ENCODE peak calls at places on chromosomes 11 and 22, in six cellular contexts. One of them, this sample, is unnamed.

GRCh38 chr11:116217006-116217405 is 555.8 kb downstream of the BUD13 start:
- DNase-seq in RWPE2: no peak
- DNase-seq in bronchial epithelial cell: peak; percentile 37
- DNase-seq in epithelial cell of esophagus: peak; percentile 15
- DNase-seq in fibroblast of pulmonary artery: peak; percentile 64
- DNase-seq in AG09309: peak; percentile 10
- DNase-seq in this sample: peak; percentile 52

GRCh38 chr22:37565830-37566229 is 5.5 kb downstream of the CDC42EP1 start:
- DNase-seq in RWPE2: no peak
- DNase-seq in bronchial epithelial cell: no peak
- DNase-seq in epithelial cell of esophagus: no peak
- DNase-seq in fibroblast of pulmonary artery: no peak
- DNase-seq in AG09309: no peak
- DNase-seq in this sample: no peak

GRCh38 chr11:64021742-64022067 is 14.0 kb upstream of the FLRT1 start:
- DNase-seq in RWPE2: no peak
- DNase-seq in bronchial epithelial cell: peak; percentile 28
- DNase-seq in epithelial cell of esophagus: peak; percentile 58
- DNase-seq in fibroblast of pulmonary artery: no peak
- DNase-seq in AG09309: no peak
- DNase-seq in this sample: no peak

GRCh38 chr11:45178890-45179663 is 32.6 kb downstream of the PRDM11 start:
- DNase-seq in RWPE2: no peak
- DNase-seq in bronchial epithelial cell: peak; percentile 95
- DNase-seq in epithelial cell of esophagus: peak; percentile 93
- DNase-seq in fibroblast of pulmonary artery: peak; percentile 57
- DNase-seq in AG09309: peak; percentile 17
- DNase-seq in this sample: peak; percentile 34

GRCh38 chr11:127493330-127493729 is 492.8 kb upstream of the KIRREL3 start:
- DNase-seq in RWPE2: no peak
- DNase-seq in bronchial epithelial cell: peak; percentile 6
- DNase-seq in epithelial cell of esophagus: peak; percentile 22
- DNase-seq in fibroblast of pulmonary artery: no peak
- DNase-seq in AG09309: no peak
- DNase-seq in this sample: peak; percentile 24

GRCh38 chr11:69867076-69868002 is 48.1 kb upstream of the FGF3 start:
- DNase-seq in RWPE2: no peak
- DNase-seq in bronchial epithelial cell: no peak
- DNase-seq in epithelial cell of esophagus: no peak
- DNase-seq in fibroblast of pulmonary artery: peak; percentile 12
- DNase-seq in AG09309: no peak
- DNase-seq in this sample: no peak

GRCh38 chr11:82927264-82927880 is 25.8 kb downstream of the DDIAS start:
- DNase-seq in RWPE2: no peak
- DNase-seq in bronchial epithelial cell: peak; percentile 66
- DNase-seq in epithelial cell of esophagus: peak; percentile 69
- DNase-seq in fibroblast of pulmonary artery: peak; percentile 73
- DNase-seq in AG09309: peak; percentile 18
- DNase-seq in this sample: peak; percentile 73

GRCh38 chr11:76807206-76807875 is 24.2 kb downstream of the TSKU start:
- DNase-seq in RWPE2: no peak
- DNase-seq in bronchial epithelial cell: peak; percentile 61
- DNase-seq in epithelial cell of esophagus: peak; percentile 80
- DNase-seq in fibroblast of pulmonary artery: peak; percentile 85
- DNase-seq in AG09309: no peak
- DNase-seq in this sample: peak; percentile 83

GRCh38 chr11:116640641-116641402 is 132.0 kb downstream of the BUD13 start:
- DNase-seq in RWPE2: no peak
- DNase-seq in bronchial epithelial cell: no peak
- DNase-seq in epithelial cell of esophagus: no peak
- DNase-seq in fibroblast of pulmonary artery: no peak
- DNase-seq in AG09309: no peak
- DNase-seq in this sample: no peak

GRCh38 chr11:131909426-131910200 is 539.2 kb downstream of the NTM start:
- DNase-seq in RWPE2: no peak
- DNase-seq in bronchial epithelial cell: no peak
- DNase-seq in epithelial cell of esophagus: no peak
- DNase-seq in fibroblast of pulmonary artery: no peak
- DNase-seq in AG09309: no peak
- DNase-seq in this sample: no peak

GRCh38 chr11:124798991-124799383 is 1.2 kb downstream of the MSANTD2 start:
- DNase-seq in RWPE2: no peak
- DNase-seq in bronchial epithelial cell: peak; percentile 49
- DNase-seq in epithelial cell of esophagus: peak; percentile 42
- DNase-seq in fibroblast of pulmonary artery: peak; percentile 65
- DNase-seq in AG09309: peak; percentile 52
- DNase-seq in this sample: no peak

GRCh38 chr11:130156108-130157022 is 3.2 kb upstream of the ST14 start:
- DNase-seq in RWPE2: no peak
- DNase-seq in bronchial epithelial cell: no peak
- DNase-seq in epithelial cell of esophagus: peak; percentile 57
- DNase-seq in fibroblast of pulmonary artery: peak; percentile 32
- DNase-seq in AG09309: no peak
- DNase-seq in this sample: peak; percentile 73

GRCh38 chr11:116808262-116809175 is 14.6 kb downstream of the APOA4 start:
- DNase-seq in RWPE2: no peak
- DNase-seq in bronchial epithelial cell: peak; percentile 88
- DNase-seq in epithelial cell of esophagus: peak; percentile 80
- DNase-seq in fibroblast of pulmonary artery: peak; percentile 94
- DNase-seq in AG09309: peak; percentile 11
- DNase-seq in this sample: no peak

GRCh38 chr11:88175707-88176066 is 444 bp upstream of the RAB38 start:
- DNase-seq in RWPE2: no peak
- DNase-seq in bronchial epithelial cell: no peak
- DNase-seq in epithelial cell of esophagus: peak; percentile 30
- DNase-seq in fibroblast of pulmonary artery: no peak
- DNase-seq in AG09309: no peak
- DNase-seq in this sample: no peak

GRCh38 chr22:44693756-44694155 is 8.2 kb upstream of the PRR5 start:
- DNase-seq in RWPE2: no peak
- DNase-seq in bronchial epithelial cell: no peak
- DNase-seq in epithelial cell of esophagus: no peak
- DNase-seq in fibroblast of pulmonary artery: no peak
- DNase-seq in AG09309: no peak
- DNase-seq in this sample: no peak

GRCh38 chr11:110838808-110839207 is 126.6 kb upstream of the ARHGAP20 start:
- DNase-seq in RWPE2: no peak
- DNase-seq in bronchial epithelial cell: no peak
- DNase-seq in epithelial cell of esophagus: no peak
- DNase-seq in fibroblast of pulmonary artery: no peak
- DNase-seq in AG09309: no peak
- DNase-seq in this sample: no peak

GRCh38 chr22:38180841-38181452 is 683 bp downstream of the PLA2G6 start:
- DNase-seq in RWPE2: no peak
- DNase-seq in bronchial epithelial cell: peak; percentile 77
- DNase-seq in epithelial cell of esophagus: peak; percentile 91
- DNase-seq in fibroblast of pulmonary artery: peak; percentile 33
- DNase-seq in AG09309: no peak
- DNase-seq in this sample: no peak

GRCh38 chr11:6746086-6746618 is 25.6 kb downstream of the OR2AG2 start:
- DNase-seq in RWPE2: no peak
- DNase-seq in bronchial epithelial cell: no peak
- DNase-seq in epithelial cell of esophagus: no peak
- DNase-seq in fibroblast of pulmonary artery: peak; percentile 13
- DNase-seq in AG09309: no peak
- DNase-seq in this sample: no peak

GRCh38 chr11:80944758-80945157 is 1503.9 kb upstream of the TENM4 start:
- DNase-seq in RWPE2: no peak
- DNase-seq in bronchial epithelial cell: peak; percentile 88
- DNase-seq in epithelial cell of esophagus: peak; percentile 83
- DNase-seq in fibroblast of pulmonary artery: no peak
- DNase-seq in AG09309: no peak
- DNase-seq in this sample: no peak

GRCh38 chr22:44429941-44430587 is 68.0 kb downstream of the RTL6 start:
- DNase-seq in RWPE2: no peak
- DNase-seq in bronchial epithelial cell: no peak
- DNase-seq in epithelial cell of esophagus: no peak
- DNase-seq in fibroblast of pulmonary artery: no peak
- DNase-seq in AG09309: no peak
- DNase-seq in this sample: no peak

GRCh38 chr22:19696504-19697276 is 17.6 kb upstream of the SEPTIN5 start:
- DNase-seq in RWPE2: no peak
- DNase-seq in bronchial epithelial cell: no peak
- DNase-seq in epithelial cell of esophagus: no peak
- DNase-seq in fibroblast of pulmonary artery: no peak
- DNase-seq in AG09309: no peak
- DNase-seq in this sample: no peak

GRCh38 chr11:7098235-7098832 is 9.5 kb downstream of the RBMXL2 start:
- DNase-seq in RWPE2: no peak
- DNase-seq in bronchial epithelial cell: peak; percentile 64
- DNase-seq in epithelial cell of esophagus: peak; percentile 67
- DNase-seq in fibroblast of pulmonary artery: peak; percentile 72
- DNase-seq in AG09309: peak; percentile 11
- DNase-seq in this sample: peak; percentile 67

GRCh38 chr11:128532571-128533091 is 54.7 kb downstream of the ETS1 start:
- DNase-seq in RWPE2: no peak
- DNase-seq in bronchial epithelial cell: no peak
- DNase-seq in epithelial cell of esophagus: no peak
- DNase-seq in fibroblast of pulmonary artery: no peak
- DNase-seq in AG09309: no peak
- DNase-seq in this sample: no peak

DNA sequence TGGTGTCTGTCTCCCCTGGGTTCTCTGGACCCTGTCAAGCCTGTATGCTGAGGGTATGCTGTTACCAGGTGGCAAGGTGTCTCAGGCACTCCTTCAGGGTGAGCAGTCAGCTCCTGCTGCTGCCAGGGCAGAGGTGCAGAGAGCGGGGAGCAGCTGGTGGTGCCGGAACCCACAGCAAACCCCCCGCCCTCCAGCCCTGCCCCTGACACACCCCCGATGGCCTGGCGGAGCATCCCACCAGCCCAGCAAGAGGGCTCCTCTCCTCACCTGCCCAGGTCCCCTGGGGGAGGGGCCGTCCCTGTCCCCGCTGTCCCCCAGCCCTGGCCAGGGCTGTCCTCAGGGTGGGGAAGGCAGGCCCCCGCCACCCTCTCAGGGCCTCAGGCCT is 12.0 kb upstream of the PIM3 start:
- DNase-seq in RWPE2: no peak
- DNase-seq in bronchial epithelial cell: no peak
- DNase-seq in epithelial cell of esophagus: no peak
- DNase-seq in fibroblast of pulmonary artery: no peak
- DNase-seq in AG09309: no peak
- DNase-seq in this sample: no peak
- H3K4me3 ChIP-seq in RWPE2: peak overlapping the region; percentile 5
- H3K4me3 ChIP-seq in bronchial epithelial cell: peak overlapping the region; percentile 35
- H3K4me3 ChIP-seq in epithelial cell of esophagus: peak overlapping the region; percentile 8
- H3K4me3 ChIP-seq in fibroblast of pulmonary artery: no peak overlapping the region
- H3K4me3 ChIP-seq in AG09309: no peak overlapping the region
- H3K4me3 ChIP-seq in this sample: no peak overlapping the region

GRCh38 chr11:95068549-95068948 is 1.8 kb downstream of the SRSF8 start:
- DNase-seq in RWPE2: peak; percentile 66
- DNase-seq in bronchial epithelial cell: peak; percentile 95
- DNase-seq in epithelial cell of esophagus: peak; percentile 97
- DNase-seq in fibroblast of pulmonary artery: peak; percentile 97
- DNase-seq in AG09309: peak; percentile 91
- DNase-seq in this sample: peak; percentile 98
- H3K4me3 ChIP-seq in RWPE2: peak overlapping the region; percentile 57
- H3K4me3 ChIP-seq in bronchial epithelial cell: peak overlapping the region; percentile 59
- H3K4me3 ChIP-seq in epithelial cell of esophagus: peak overlapping the region; percentile 94
- H3K4me3 ChIP-seq in fibroblast of pulmonary artery: peak overlapping the region; percentile 70
- H3K4me3 ChIP-seq in AG09309: peak overlapping the region; percentile 73
- H3K4me3 ChIP-seq in this sample: peak overlapping the region; percentile 93

DNA sequence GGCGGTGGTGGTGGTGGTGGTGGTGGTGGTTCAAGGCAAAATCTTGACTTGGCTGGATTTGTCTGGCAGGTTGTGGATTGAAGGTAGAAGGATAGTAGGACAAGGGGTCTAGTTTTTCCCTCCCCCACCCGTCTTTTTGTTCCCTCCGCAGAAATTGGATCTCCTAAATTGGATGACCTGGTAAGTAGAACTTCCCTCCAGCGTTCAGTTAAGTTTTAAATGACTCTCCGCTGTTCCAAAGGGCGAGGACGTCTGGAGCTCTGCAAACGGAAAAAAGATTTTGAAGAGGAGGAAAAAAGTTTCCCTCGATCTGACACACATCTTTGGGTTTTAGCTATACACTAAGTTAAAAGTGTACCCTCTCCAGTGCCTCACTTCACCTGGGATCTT is 422 bp upstream of the LGR4 start:
- DNase-seq in RWPE2: no peak
- DNase-seq in bronchial epithelial cell: no peak
- DNase-seq in epithelial cell of esophagus: no peak
- DNase-seq in fibroblast of pulmonary artery: no peak
- DNase-seq in AG09309: no peak
- DNase-seq in this sample: no peak
- H3K4me3 ChIP-seq in RWPE2: peak overlapping the region; percentile 91
- H3K4me3 ChIP-seq in bronchial epithelial cell: peak overlapping the region; percentile 75
- H3K4me3 ChIP-seq in epithelial cell of esophagus: peak overlapping the region; percentile 81
- H3K4me3 ChIP-seq in fibroblast of pulmonary artery: peak overlapping the region; percentile 84
- H3K4me3 ChIP-seq in AG09309: peak overlapping the region; percentile 90
- H3K4me3 ChIP-seq in this sample: no peak overlapping the region

GRCh38 chr22:24494182-24494534 is 974 bp upstream of the UPB1 start:
- DNase-seq in RWPE2: no peak
- DNase-seq in bronchial epithelial cell: no peak
- DNase-seq in epithelial cell of esophagus: no peak
- DNase-seq in fibroblast of pulmonary artery: no peak
- DNase-seq in AG09309: no peak
- DNase-seq in this sample: no peak
- H3K4me3 ChIP-seq in RWPE2: no peak overlapping the region
- H3K4me3 ChIP-seq in bronchial epithelial cell: no peak overlapping the region
- H3K4me3 ChIP-seq in epithelial cell of esophagus: no peak overlapping the region
- H3K4me3 ChIP-seq in fibroblast of pulmonary artery: no peak overlapping the region
- H3K4me3 ChIP-seq in AG09309: no peak overlapping the region
- H3K4me3 ChIP-seq in this sample: no peak overlapping the region

DNA sequence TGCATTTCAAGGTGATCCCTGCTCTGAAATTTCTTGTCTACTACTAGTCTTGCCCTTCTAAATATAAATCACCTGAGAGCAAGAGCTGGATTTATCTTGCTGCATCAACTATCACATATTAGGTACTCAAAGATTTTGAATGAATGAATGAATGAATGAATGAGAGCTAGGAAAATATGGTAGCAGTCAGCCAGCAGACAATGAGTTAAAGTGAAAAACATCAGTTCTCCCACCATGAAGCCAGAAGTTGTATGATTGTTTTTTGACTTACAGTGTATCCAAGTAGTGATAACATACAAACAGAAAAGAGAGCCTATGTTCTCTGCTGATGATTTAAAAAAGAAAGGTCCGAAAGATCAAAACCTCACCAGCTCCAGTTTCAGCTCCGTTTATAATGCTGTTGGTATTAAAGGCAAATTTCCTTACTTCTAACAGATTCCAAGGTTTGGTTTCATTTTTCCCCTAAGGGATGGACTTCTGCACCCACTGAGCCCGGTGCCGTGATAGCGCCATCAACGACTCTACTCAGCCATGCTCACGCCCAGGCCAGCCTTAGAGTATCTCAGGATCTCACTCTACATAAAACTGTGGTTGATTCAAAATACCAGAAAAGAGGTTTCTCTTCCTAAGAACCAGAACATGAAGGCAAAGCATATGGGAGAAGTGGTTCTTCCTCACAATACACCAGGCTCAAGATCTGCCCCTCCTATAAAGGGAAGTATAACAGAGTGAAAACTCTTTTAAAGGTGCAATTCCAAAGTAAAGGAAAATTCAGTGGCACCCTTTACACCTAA is 92.0 kb downstream of the SGSM3 start:
- DNase-seq in RWPE2: no peak
- DNase-seq in bronchial epithelial cell: no peak
- DNase-seq in epithelial cell of esophagus: no peak
- DNase-seq in fibroblast of pulmonary artery: no peak
- DNase-seq in AG09309: no peak
- DNase-seq in this sample: peak; percentile 50
- H3K4me3 ChIP-seq in RWPE2: no peak overlapping the region
- H3K4me3 ChIP-seq in bronchial epithelial cell: no peak overlapping the region
- H3K4me3 ChIP-seq in epithelial cell of esophagus: no peak overlapping the region
- H3K4me3 ChIP-seq in fibroblast of pulmonary artery: no peak overlapping the region
- H3K4me3 ChIP-seq in AG09309: no peak overlapping the region
- H3K4me3 ChIP-seq in this sample: peak overlapping the region; percentile 98